ENCODE peak calls at places on chromosome 12, in five cellular contexts. One of them, this sample, is unnamed.

GRCh38 chr12:125331342-125332052 is 266.3 kb downstream of the AACS start:
- DNase-seq in mucosa of gallbladder: no peak
- DNase-seq in renal cortical epithelial cell: no peak
- DNase-seq in MCF 10A: no peak
- DNase-seq in activated CD4-positive, alpha-beta T cell treated with anti-CD3 and anti-CD28 coated beads, Interleukin-2, amount 10 ng/mL, durations not matched to agents 7 days and 5 days: no peak
- DNase-seq in this sample: no peak

GRCh38 chr12:50603817-50604639 is 99.2 kb downstream of the DIP2B start:
- DNase-seq in mucosa of gallbladder: peak; percentile 19
- DNase-seq in renal cortical epithelial cell: peak; percentile 41
- DNase-seq in MCF 10A: no peak
- DNase-seq in activated CD4-positive, alpha-beta T cell treated with anti-CD3 and anti-CD28 coated beads, Interleukin-2, amount 10 ng/mL, durations not matched to agents 7 days and 5 days: no peak
- DNase-seq in this sample: no peak

GRCh38 chr12:63354919-63355318 is 203.9 kb upstream of the AVPR1A start:
- DNase-seq in mucosa of gallbladder: no peak
- DNase-seq in renal cortical epithelial cell: peak; percentile 66
- DNase-seq in MCF 10A: no peak
- DNase-seq in activated CD4-positive, alpha-beta T cell treated with anti-CD3 and anti-CD28 coated beads, Interleukin-2, amount 10 ng/mL, durations not matched to agents 7 days and 5 days: no peak
- DNase-seq in this sample: no peak

GRCh38 chr12:54603173-54603814 is 14.8 kb upstream of the PPP1R1A start:
- DNase-seq in mucosa of gallbladder: peak; percentile 63
- DNase-seq in renal cortical epithelial cell: peak; percentile 86
- DNase-seq in MCF 10A: peak; percentile 78
- DNase-seq in activated CD4-positive, alpha-beta T cell treated with anti-CD3 and anti-CD28 coated beads, Interleukin-2, amount 10 ng/mL, durations not matched to agents 7 days and 5 days: peak; percentile 68
- DNase-seq in this sample: peak; percentile 60

GRCh38 chr12:122669397-122670070 is 33.6 kb downstream of the HCAR2 start:
- DNase-seq in mucosa of gallbladder: no peak
- DNase-seq in renal cortical epithelial cell: peak; percentile 59
- DNase-seq in MCF 10A: peak; percentile 45
- DNase-seq in activated CD4-positive, alpha-beta T cell treated with anti-CD3 and anti-CD28 coated beads, Interleukin-2, amount 10 ng/mL, durations not matched to agents 7 days and 5 days: no peak
- DNase-seq in this sample: no peak

GRCh38 chr12:40158592-40159111 is 52.8 kb upstream of the SLC2A13 start:
- DNase-seq in mucosa of gallbladder: no peak
- DNase-seq in renal cortical epithelial cell: peak; percentile 63
- DNase-seq in MCF 10A: peak; percentile 94
- DNase-seq in activated CD4-positive, alpha-beta T cell treated with anti-CD3 and anti-CD28 coated beads, Interleukin-2, amount 10 ng/mL, durations not matched to agents 7 days and 5 days: no peak
- DNase-seq in this sample: peak; percentile 98

GRCh38 chr12:67748761-67749075 is 100.2 kb downstream of the DYRK2 start:
- DNase-seq in mucosa of gallbladder: peak; percentile 42
- DNase-seq in renal cortical epithelial cell: peak; percentile 86
- DNase-seq in MCF 10A: peak; percentile 8
- DNase-seq in activated CD4-positive, alpha-beta T cell treated with anti-CD3 and anti-CD28 coated beads, Interleukin-2, amount 10 ng/mL, durations not matched to agents 7 days and 5 days: no peak
- DNase-seq in this sample: peak; percentile 68

GRCh38 chr12:18391136-18391535 is 129.8 kb downstream of the PIK3C2G start:
- DNase-seq in mucosa of gallbladder: no peak
- DNase-seq in renal cortical epithelial cell: peak; percentile 73
- DNase-seq in MCF 10A: no peak
- DNase-seq in activated CD4-positive, alpha-beta T cell treated with anti-CD3 and anti-CD28 coated beads, Interleukin-2, amount 10 ng/mL, durations not matched to agents 7 days and 5 days: no peak
- DNase-seq in this sample: no peak

GRCh38 chr12:27619308-27619707 is 76.9 kb upstream of the REP15 start:
- DNase-seq in mucosa of gallbladder: no peak
- DNase-seq in renal cortical epithelial cell: peak; percentile 70
- DNase-seq in MCF 10A: peak; percentile 86
- DNase-seq in activated CD4-positive, alpha-beta T cell treated with anti-CD3 and anti-CD28 coated beads, Interleukin-2, amount 10 ng/mL, durations not matched to agents 7 days and 5 days: no peak
- DNase-seq in this sample: peak; percentile 87

GRCh38 chr12:2540535-2540941 is 254.2 kb upstream of the FKBP4 start:
- DNase-seq in mucosa of gallbladder: no peak
- DNase-seq in renal cortical epithelial cell: no peak
- DNase-seq in MCF 10A: no peak
- DNase-seq in activated CD4-positive, alpha-beta T cell treated with anti-CD3 and anti-CD28 coated beads, Interleukin-2, amount 10 ng/mL, durations not matched to agents 7 days and 5 days: no peak
- DNase-seq in this sample: no peak

GRCh38 chr12:42846782-42847181 is 257.2 kb upstream of the PRICKLE1 start:
- DNase-seq in mucosa of gallbladder: no peak
- DNase-seq in renal cortical epithelial cell: no peak
- DNase-seq in MCF 10A: peak; percentile 36
- DNase-seq in activated CD4-positive, alpha-beta T cell treated with anti-CD3 and anti-CD28 coated beads, Interleukin-2, amount 10 ng/mL, durations not matched to agents 7 days and 5 days: no peak
- DNase-seq in this sample: peak; percentile 9

GRCh38 chr12:122886851-122887816 is 8.8 kb downstream of the VPS37B start:
- DNase-seq in mucosa of gallbladder: no peak
- DNase-seq in renal cortical epithelial cell: peak; percentile 98
- DNase-seq in MCF 10A: peak; percentile 87
- DNase-seq in activated CD4-positive, alpha-beta T cell treated with anti-CD3 and anti-CD28 coated beads, Interleukin-2, amount 10 ng/mL, durations not matched to agents 7 days and 5 days: peak; percentile 55
- DNase-seq in this sample: peak; percentile 93

GRCh38 chr12:125194999-125195398 is 129.8 kb downstream of the AACS start:
- DNase-seq in mucosa of gallbladder: no peak
- DNase-seq in renal cortical epithelial cell: no peak
- DNase-seq in MCF 10A: no peak
- DNase-seq in activated CD4-positive, alpha-beta T cell treated with anti-CD3 and anti-CD28 coated beads, Interleukin-2, amount 10 ng/mL, durations not matched to agents 7 days and 5 days: no peak
- DNase-seq in this sample: no peak

GRCh38 chr12:109273354-109273753 is 35.7 kb downstream of the FOXN4 start:
- DNase-seq in mucosa of gallbladder: no peak
- DNase-seq in renal cortical epithelial cell: no peak
- DNase-seq in MCF 10A: no peak
- DNase-seq in activated CD4-positive, alpha-beta T cell treated with anti-CD3 and anti-CD28 coated beads, Interleukin-2, amount 10 ng/mL, durations not matched to agents 7 days and 5 days: no peak
- DNase-seq in this sample: no peak

GRCh38 chr12:78871566-78871965 is 7.0 kb downstream of the SYT1 start:
- DNase-seq in mucosa of gallbladder: no peak
- DNase-seq in renal cortical epithelial cell: no peak
- DNase-seq in MCF 10A: no peak
- DNase-seq in activated CD4-positive, alpha-beta T cell treated with anti-CD3 and anti-CD28 coated beads, Interleukin-2, amount 10 ng/mL, durations not matched to agents 7 days and 5 days: no peak
- DNase-seq in this sample: no peak

GRCh38 chr12:123474493-123475255 is 16.7 kb downstream of the SNRNP35 start:
- DNase-seq in mucosa of gallbladder: no peak
- DNase-seq in renal cortical epithelial cell: peak; percentile 74
- DNase-seq in MCF 10A: no peak
- DNase-seq in activated CD4-positive, alpha-beta T cell treated with anti-CD3 and anti-CD28 coated beads, Interleukin-2, amount 10 ng/mL, durations not matched to agents 7 days and 5 days: no peak
- DNase-seq in this sample: no peak

GRCh38 chr12:81086342-81086741 is 8.5 kb downstream of the ACSS3 start:
- DNase-seq in mucosa of gallbladder: no peak
- DNase-seq in renal cortical epithelial cell: peak; percentile 84
- DNase-seq in MCF 10A: peak; percentile 20
- DNase-seq in activated CD4-positive, alpha-beta T cell treated with anti-CD3 and anti-CD28 coated beads, Interleukin-2, amount 10 ng/mL, durations not matched to agents 7 days and 5 days: no peak
- DNase-seq in this sample: no peak

GRCh38 chr12:8948711-8949524 is 527 bp downstream of the M6PR start:
- DNase-seq in mucosa of gallbladder: no peak
- DNase-seq in renal cortical epithelial cell: peak; percentile 47
- DNase-seq in MCF 10A: peak; percentile 17
- DNase-seq in activated CD4-positive, alpha-beta T cell treated with anti-CD3 and anti-CD28 coated beads, Interleukin-2, amount 10 ng/mL, durations not matched to agents 7 days and 5 days: peak; percentile 12
- DNase-seq in this sample: peak; percentile 35

GRCh38 chr12:72102150-72102549 is 163.5 kb downstream of the TPH2 start:
- DNase-seq in mucosa of gallbladder: no peak
- DNase-seq in renal cortical epithelial cell: no peak
- DNase-seq in MCF 10A: no peak
- DNase-seq in activated CD4-positive, alpha-beta T cell treated with anti-CD3 and anti-CD28 coated beads, Interleukin-2, amount 10 ng/mL, durations not matched to agents 7 days and 5 days: no peak
- DNase-seq in this sample: no peak

GRCh38 chr12:122356192-122356635 is 66.3 kb downstream of the CLIP1 start:
- DNase-seq in mucosa of gallbladder: peak; percentile 36
- DNase-seq in renal cortical epithelial cell: peak; percentile 67
- DNase-seq in MCF 10A: peak; percentile 69
- DNase-seq in activated CD4-positive, alpha-beta T cell treated with anti-CD3 and anti-CD28 coated beads, Interleukin-2, amount 10 ng/mL, durations not matched to agents 7 days and 5 days: peak; percentile 74
- DNase-seq in this sample: peak; percentile 72

GRCh38 chr12:14410841-14411569 is 45.5 kb downstream of the ATF7IP start:
- DNase-seq in mucosa of gallbladder: no peak
- DNase-seq in renal cortical epithelial cell: no peak
- DNase-seq in MCF 10A: peak; percentile 12
- DNase-seq in activated CD4-positive, alpha-beta T cell treated with anti-CD3 and anti-CD28 coated beads, Interleukin-2, amount 10 ng/mL, durations not matched to agents 7 days and 5 days: no peak
- DNase-seq in this sample: peak; percentile 57

GRCh38 chr12:81644503-81644902 is 114.6 kb downstream of the PPFIA2 start:
- DNase-seq in mucosa of gallbladder: no peak
- DNase-seq in renal cortical epithelial cell: peak; percentile 80
- DNase-seq in MCF 10A: peak; percentile 51
- DNase-seq in activated CD4-positive, alpha-beta T cell treated with anti-CD3 and anti-CD28 coated beads, Interleukin-2, amount 10 ng/mL, durations not matched to agents 7 days and 5 days: no peak
- DNase-seq in this sample: peak; percentile 23